ENCODE peak calls at places on chromosomes 4 and X, in eight cellular contexts. I is GM23338, S is upper lobe of left lung, F is prostate gland, R is transverse colon, L is H1, Q is HepG2, J is spleen. Z is an unnamed sample. For H3K4me1, the result is how much of the 10 kb centered on the place peaks cover.

GRCh38 chrX:39409246-39409917 is 608.1 kb downstream of the MID1IP1 start:
- DNase-seq in I (no peak), S (no peak), F (no peak), R (no peak), L (no peak), Q (no peak), J (no peak), Z (no peak)

GRCh38 chr4:2166253-2166652 is 75.7 kb downstream of the HAUS3 start:
- DNase-seq in I (no peak), S (no peak), F (no peak), R (peak), L (no peak), Q (no peak), J (no peak), Z (no peak)

GRCh38 chr4:149296503-149296902 is 519.1 kb downstream of the IQCM start:
- DNase-seq in I (peak), S (no peak), F (no peak), R (no peak), L (no peak), Q (no peak), J (no peak), Z (no peak)

GRCh38 chr4:153488719-153489384 is 22.7 kb downstream of the TMEM131L start:
- DNase-seq in I (peak), S (peak), F (no peak), R (no peak), L (no peak), Q (no peak), J (peak), Z (no peak)

GRCh38 chrX:47723689-47724088 is 64.7 kb upstream of the UXT start:
- DNase-seq in I (peak), S (no peak), F (no peak), R (no peak), L (no peak), Q (peak), J (peak), Z (no peak)

GRCh38 chr4:24991015-24991414 is 39.7 kb downstream of the LGI2 start:
- DNase-seq in I (no peak), S (no peak), F (no peak), R (no peak), L (no peak), Q (no peak), J (no peak), Z (no peak)

GRCh38 chr4:85953651-85954018 is 406.2 kb downstream of the MAPK10 start:
- DNase-seq in I (no peak), S (no peak), F (no peak), R (no peak), L (no peak), Q (no peak), J (no peak), Z (no peak)

GRCh38 chr4:26081795-26082498 is 167.9 kb downstream of the SMIM20 start:
- DNase-seq in I (peak), S (no peak), F (peak), R (no peak), L (no peak), Q (peak), J (no peak), Z (no peak)

GRCh38 chr4:65918217-65918616 is 247.9 kb upstream of the EPHA5 start:
- DNase-seq in I (no peak), S (no peak), F (no peak), R (no peak), L (no peak), Q (no peak), J (no peak), Z (no peak)

GRCh38 chr4:151408630-151409469 is at the start of gene FHIP1A:
- DNase-seq in I (peak), S (peak), F (peak), R (peak), L (peak), Q (peak), J (peak), Z (peak)
- TF ChIP-seq POLR2AphosphoS5 in I (peak), S (peak), F (peak), R (peak), L (peak), Q (peak), J (peak), Z (no peak)

GRCh38 chr4:97841512-97841911 is 301.8 kb downstream of the STPG2 start:
- DNase-seq in I (no peak), S (no peak), F (no peak), R (no peak), L (no peak), Q (no peak), J (no peak), Z (no peak)
- H3K4me1 ChIP-seq in I (under half), S (under half), F (under half), R (under half), L (under half), Q (under half), J (under half), Z (under half)

DNA sequence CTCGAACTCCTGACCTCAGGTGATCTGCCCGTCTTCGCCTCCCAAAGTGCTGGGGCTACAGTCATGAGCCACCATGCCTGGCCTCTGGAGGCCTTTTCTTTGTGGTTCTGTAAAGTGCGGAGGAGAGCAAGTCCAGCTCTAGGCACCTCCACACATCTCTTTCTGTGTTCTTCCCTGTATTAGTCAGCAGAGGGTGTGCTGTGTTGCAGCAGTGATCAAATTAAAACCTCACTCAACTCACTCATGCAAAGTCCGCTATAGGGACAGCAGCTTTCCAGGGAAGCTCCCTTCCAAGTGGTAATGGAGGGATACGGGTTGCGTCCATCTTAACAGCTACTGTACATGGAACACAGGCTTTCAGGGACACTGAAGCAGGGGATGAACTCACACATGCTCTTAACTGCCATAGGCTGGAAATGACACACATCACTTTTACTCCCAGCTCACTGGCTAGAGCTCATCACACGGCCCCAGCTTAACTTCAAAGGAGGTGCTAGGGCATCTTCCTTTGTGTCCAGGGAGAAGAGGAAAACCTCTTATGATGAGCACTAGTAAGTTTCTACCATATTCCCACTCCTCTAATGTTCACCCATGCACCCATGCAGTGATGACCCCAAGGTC is 36.0 kb upstream of the CCNG2 start:
- DNase-seq in I (peak), S (no peak), F (no peak), R (no peak), L (no peak), Q (peak), J (no peak), Z (no peak)
- TF ChIP-seq CTCF in I (peak), S (no peak), F (peak), R (no peak), L (peak), Q (peak), J (peak), Z (no peak)

DNA sequence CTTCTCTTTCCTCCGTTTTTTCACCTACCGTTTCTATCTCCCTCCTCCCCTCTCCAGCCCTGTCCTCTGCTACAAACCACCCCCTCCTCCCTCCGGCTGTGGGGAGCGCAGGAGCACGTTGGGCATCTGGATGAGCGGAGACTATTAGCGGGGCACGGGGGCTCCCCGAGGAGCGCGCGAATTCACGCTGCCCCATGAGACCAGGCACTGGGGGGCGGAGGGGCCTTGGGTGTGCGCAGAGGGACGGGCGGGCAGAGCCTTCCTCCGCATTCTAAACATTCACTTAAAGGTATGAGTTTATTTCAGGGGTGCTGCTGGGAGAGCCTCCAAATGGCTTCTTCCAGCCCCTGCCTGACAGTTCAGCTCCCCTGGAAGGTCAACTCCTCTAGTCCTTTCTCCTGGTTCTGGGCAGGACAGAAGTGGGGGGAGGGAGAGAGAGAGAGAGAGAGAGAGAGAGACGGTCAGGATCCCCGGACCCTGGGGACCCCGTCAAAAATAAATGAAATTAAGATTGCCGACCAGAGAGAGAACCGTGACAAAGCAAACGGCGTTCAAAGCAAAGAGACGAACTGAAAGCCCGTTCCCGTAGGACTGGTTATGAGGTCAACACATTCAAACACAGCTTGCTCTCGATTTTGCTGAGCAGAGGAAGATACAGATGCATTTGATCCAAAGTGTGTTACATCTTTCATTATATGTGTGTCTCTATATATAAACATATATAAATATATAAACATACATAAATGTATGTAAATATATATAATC is 5.0 kb downstream of the SHOX start:
- DNase-seq in I (peak), S (peak), F (no peak), R (no peak), L (no peak), Q (no peak), J (peak), Z (no peak)
- TF ChIP-seq POLR2AphosphoS5 in I (no peak), S (no peak), F (no peak), R (no peak), L (no peak), Q (no peak), J (no peak), Z (no peak)

GRCh38 chr4:173526034-173526482 is 4.0 kb downstream of the HAND2 start:
- DNase-seq in I (peak), S (no peak), F (no peak), R (no peak), L (no peak), Q (no peak), J (no peak), Z (peak)

GRCh38 chr4:173527103-173527876 is 2.7 kb downstream of the HAND2 start:
- DNase-seq in I (peak), S (peak), F (no peak), R (no peak), L (no peak), Q (no peak), J (no peak), Z (peak)

GRCh38 chr4:173526724-173527102 is 3.3 kb downstream of the HAND2 start:
- DNase-seq in I (peak), S (no peak), F (no peak), R (no peak), L (no peak), Q (no peak), J (no peak), Z (peak)

GRCh38 chr4:173524218-173525117 is 5.6 kb downstream of the HAND2 start:
- DNase-seq in I (peak), S (peak), F (no peak), R (no peak), L (no peak), Q (no peak), J (no peak), Z (peak)

GRCh38 chr4:173525118-173526033 is 4.7 kb downstream of the HAND2 start:
- DNase-seq in I (peak), S (peak), F (no peak), R (no peak), L (no peak), Q (no peak), J (peak), Z (peak)
- H3K4me1 ChIP-seq in I (half or more), S (under half), F (under half), R (under half), L (under half), Q (under half), J (under half), Z (under half)

Z was measured in sigmoid colon.